ENCODE peak calls at places on chromosomes 2 and 18, in six cellular contexts. A, E, G, D, Z and H are unnamed samples.

GRCh38 chr2:40344364-40344763 is 107.5 kb downstream of the SLC8A1 start:
- DNase-seq in A (no peak), E (no peak), G (no peak), D (peak; percentile 39), Z (peak; percentile 27), H (no peak)

GRCh38 chr18:32612651-32613050 is 142.0 kb upstream of the GAREM1 start:
- DNase-seq in A (no peak), E (no peak), G (peak; percentile 38), D (no peak), Z (no peak), H (no peak)

GRCh38 chr2:86274918-86275275 is 62.5 kb downstream of the REEP1 start:
- DNase-seq in A (no peak), E (peak; percentile 4), G (peak; percentile 88), D (peak; percentile 44), Z (no peak), H (peak; percentile 11)

GRCh38 chr2:148794558-148794957 is 80.5 kb upstream of the KIF5C start:
- DNase-seq in A (no peak), E (no peak), G (no peak), D (peak; percentile 36), Z (peak; percentile 42), H (no peak)

GRCh38 chr18:70335892-70336726 is 47.3 kb downstream of the SOCS6 start:
- DNase-seq in A (no peak), E (peak; percentile 71), G (peak; percentile 26), D (no peak), Z (no peak), H (no peak)

GRCh38 chr2:135916232-135916631 is 40.0 kb upstream of the MCM6 start:
- DNase-seq in A (no peak), E (peak; percentile 51), G (peak; percentile 29), D (peak; percentile 60), Z (no peak), H (no peak)

GRCh38 chr18:9706081-9706935 is 1.8 kb upstream of the RAB31 start:
- DNase-seq in A (no peak), E (no peak), G (no peak), D (no peak), Z (no peak), H (no peak)

GRCh38 chr18:23972416-23972815 is 42.1 kb upstream of the TTC39C start:
- DNase-seq in A (no peak), E (peak; percentile 55), G (no peak), D (no peak), Z (no peak), H (no peak)

GRCh38 chr2:57080035-57080434 is 896.2 kb downstream of the CCDC85A start:
- DNase-seq in A (no peak), E (peak; percentile 62), G (no peak), D (peak; percentile 83), Z (no peak), H (no peak)

GRCh38 chr2:3420076-3420848 is 40.8 kb downstream of the TRAPPC12 start:
- DNase-seq in A (no peak), E (no peak), G (no peak), D (no peak), Z (no peak), H (no peak)

GRCh38 chr2:232896700-232897385 is 26.8 kb downstream of the SNORC start:
- DNase-seq in A (no peak), E (no peak), G (peak; percentile 1), D (no peak), Z (no peak), H (no peak)

GRCh38 chr2:229375241-229375640 is 104.2 kb upstream of the PID1 start:
- DNase-seq in A (no peak), E (no peak), G (no peak), D (no peak), Z (no peak), H (no peak)

GRCh38 chr2:207223051-207223450 is 57.3 kb upstream of the KLF7 start:
- DNase-seq in A (no peak), E (peak; percentile 45), G (no peak), D (peak; percentile 44), Z (peak; percentile 38), H (no peak)

GRCh38 chr2:45930396-45930792 is 278.9 kb downstream of the PRKCE start:
- DNase-seq in A (no peak), E (no peak), G (peak; percentile 60), D (no peak), Z (peak; percentile 23), H (peak; percentile 26)

GRCh38 chr2:219973136-219973535 is 345.7 kb downstream of the SLC4A3 start:
- DNase-seq in A (no peak), E (no peak), G (no peak), D (peak; percentile 57), Z (no peak), H (no peak)

GRCh38 chr2:117835990-117836760 is 21.7 kb downstream of the DDX18 start:
- DNase-seq in A (peak; percentile 66), E (peak; percentile 43), G (peak; percentile 90), D (peak; percentile 84), Z (peak; percentile 59), H (peak; percentile 36)

GRCh38 chr18:46068763-46069162 is 3.3 kb downstream of the PSTPIP2 start:
- DNase-seq in A (no peak), E (peak; percentile 72), G (peak; percentile 28), D (no peak), Z (no peak), H (no peak)

GRCh38 chr2:45891719-45892118 is 240.2 kb downstream of the PRKCE start:
- DNase-seq in A (no peak), E (no peak), G (no peak), D (no peak), Z (no peak), H (no peak)

GRCh38 chr18:49135871-49136270 is 185.1 kb upstream of the SMAD7 start:
- DNase-seq in A (no peak), E (no peak), G (peak; percentile 48), D (peak; percentile 49), Z (no peak), H (peak; percentile 31)

GRCh38 chr2:174227748-174228147 is 20.6 kb downstream of the OLA1 start:
- DNase-seq in A (no peak), E (no peak), G (no peak), D (no peak), Z (no peak), H (no peak)

GRCh38 chr18:35267809-35268208 is 22.2 kb downstream of the ZSCAN30 start:
- DNase-seq in A (no peak), E (no peak), G (no peak), D (no peak), Z (no peak), H (no peak)

GRCh38 chr2:218582085-218582484 is 13.4 kb downstream of the CNOT9 start:
- DNase-seq in A (no peak), E (peak; percentile 35), G (no peak), D (peak; percentile 72), Z (no peak), H (no peak)

GRCh38 chr2:239073745-239074530 is 226.1 kb downstream of the TWIST2 start:
- DNase-seq in A (no peak), E (no peak), G (no peak), D (no peak), Z (no peak), H (no peak)

GRCh38 chr18:46668694-46669093 is 11.7 kb upstream of the LOXHD1 start:
- DNase-seq in A (no peak), E (no peak), G (no peak), D (no peak), Z (no peak), H (no peak)

GRCh38 chr2:9768388-9768787 is 74.9 kb upstream of the TAF1B start:
- DNase-seq in A (no peak), E (no peak), G (peak; percentile 76), D (no peak), Z (no peak), H (no peak)

GRCh38 chr2:133326651-133327397 is 241.4 kb downstream of the NCKAP5 start:
- DNase-seq in A (no peak), E (peak; percentile 5), G (no peak), D (peak; percentile 76), Z (peak; percentile 82), H (no peak)

GRCh38 chr2:1437537-1437936 is 24.3 kb downstream of the TPO start:
- DNase-seq in A (no peak), E (no peak), G (no peak), D (no peak), Z (no peak), H (no peak)

GRCh38 chr18:30081122-30081521 is 961.4 kb downstream of the DSC3 start:
- DNase-seq in A (no peak), E (no peak), G (no peak), D (no peak), Z (no peak), H (no peak)

GRCh38 chr18:8949206-8949605 is 153.3 kb upstream of the NDUFV2 start:
- DNase-seq in A (no peak), E (no peak), G (no peak), D (no peak), Z (no peak), H (no peak)

GRCh38 chr18:51234117-51235010 is 36.9 kb upstream of the MEX3C start:
- DNase-seq in A (no peak), E (peak; percentile 49), G (no peak), D (no peak), Z (no peak), H (no peak)

GRCh38 chr2:79131687-79132086 is 11.4 kb downstream of the REG1A start:
- DNase-seq in A (no peak), E (no peak), G (no peak), D (no peak), Z (no peak), H (no peak)

DNA sequence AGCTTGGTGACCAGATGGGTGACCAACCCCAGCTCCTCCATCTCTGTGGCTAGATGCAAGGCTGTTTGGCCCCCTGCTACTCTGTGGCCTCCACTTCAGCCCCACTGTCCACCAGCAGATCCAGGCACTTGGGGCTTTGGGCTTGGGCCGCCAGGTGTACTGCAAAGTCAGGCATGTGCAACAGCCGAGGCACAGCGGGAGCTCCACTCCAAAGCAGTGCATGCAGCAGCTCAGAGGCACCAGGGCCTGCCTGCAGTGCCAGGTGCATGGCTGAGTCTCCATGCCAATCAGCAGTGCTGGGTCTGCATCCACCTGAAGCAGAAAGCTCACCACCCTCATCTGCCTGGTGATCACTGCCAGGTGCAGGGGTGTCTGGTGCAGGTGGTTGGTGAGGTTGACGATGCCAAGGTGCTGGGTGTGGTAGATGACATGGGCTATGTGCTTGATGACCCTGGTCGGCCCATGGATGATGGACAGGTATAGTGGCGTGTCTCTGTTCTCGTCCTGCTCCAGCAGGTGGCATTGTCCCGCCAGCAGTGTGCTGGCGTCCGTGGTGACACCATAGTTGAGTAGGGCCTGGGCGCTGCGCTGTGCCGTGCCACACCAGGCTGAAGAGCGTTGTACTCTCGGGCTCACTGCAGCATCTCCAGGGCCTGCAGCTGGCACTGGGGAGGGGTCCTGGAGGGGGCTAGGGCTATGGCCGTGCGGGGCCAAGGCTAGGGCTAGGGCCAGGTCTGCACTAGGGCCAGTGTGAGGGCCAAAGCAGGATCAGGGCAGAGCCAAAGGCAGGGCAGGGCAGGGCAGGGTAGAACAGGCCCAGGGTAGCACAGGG is 1.0 kb upstream of the ANKRD62 start:
- DNase-seq in A (no peak), E (peak; percentile 24), G (peak; percentile 57), D (no peak), Z (no peak), H (no peak)
- TF ChIP-seq CTCF in A (no peak), E (no peak), G (peak; percentile 43), D (no peak), Z (no peak), H (peak; percentile 18)

GRCh38 chr2:101793277-101793969 is 95.9 kb downstream of the MAP4K4 start:
- DNase-seq in A (peak; percentile 50), E (no peak), G (no peak), D (peak; percentile 32), Z (no peak), H (no peak)
- TF ChIP-seq CTCF in A (no peak), E (no peak), G (peak; percentile 13), D (peak; percentile 24), Z (peak; percentile 30), H (peak; percentile 31)

GRCh38 chr2:29644949-29645348 is 276.4 kb downstream of the ALK start:
- DNase-seq in A (no peak), E (no peak), G (no peak), D (no peak), Z (no peak), H (no peak)
- TF ChIP-seq CTCF in A (no peak), E (no peak), G (no peak), D (no peak), Z (peak; percentile 9), H (no peak)

GRCh38 chr2:100427627-100428258 is 10.3 kb upstream of the CHST10 start:
- DNase-seq in A (peak; percentile 49), E (peak; percentile 69), G (peak; percentile 71), D (peak; percentile 42), Z (no peak), H (no peak)
- TF ChIP-seq CTCF in A (peak; percentile 5), E (peak; percentile 48), G (peak; percentile 45), D (peak; percentile 56), Z (peak; percentile 48), H (no peak)